ENCODE peak calls at places on chromosomes 16 and 17, in seven cellular contexts. One of them, this sample, is unnamed.

GRCh38 chr17:39740357-39741111 is 2.8 kb downstream of the GRB7 start:
- DNase-seq in heart left ventricle: no peak
- DNase-seq in CD8-positive, alpha-beta memory T cell: no peak
- DNase-seq in HAP-1: no peak
- DNase-seq in AG10803: peak
- DNase-seq in fibroblast of the aortic adventitia: peak
- DNase-seq in IMR-90: peak
- DNase-seq in this sample: no peak

GRCh38 chr16:87278191-87279093 is 38.8 kb downstream of the C16orf95 start:
- DNase-seq in CD8-positive, alpha-beta memory T cell: no peak
- DNase-seq in fibroblast of the aortic adventitia: peak
- DNase-seq in heart left ventricle: peak
- DNase-seq in HAP-1: peak
- DNase-seq in AG10803: peak
- DNase-seq in IMR-90: peak
- DNase-seq in this sample: peak

GRCh38 chr17:40086150-40087044 is 14.0 kb downstream of the NR1D1 start:
- DNase-seq in CD8-positive, alpha-beta memory T cell: no peak
- DNase-seq in IMR-90: no peak
- DNase-seq in HAP-1: peak
- DNase-seq in heart left ventricle: no peak
- DNase-seq in AG10803: no peak
- DNase-seq in fibroblast of the aortic adventitia: no peak
- DNase-seq in this sample: peak

GRCh38 chr17:72390675-72391501 is 270.1 kb downstream of the SOX9 start:
- DNase-seq in CD8-positive, alpha-beta memory T cell: no peak
- DNase-seq in fibroblast of the aortic adventitia: no peak
- DNase-seq in IMR-90: peak
- DNase-seq in heart left ventricle: no peak
- DNase-seq in HAP-1: no peak
- DNase-seq in AG10803: no peak
- DNase-seq in this sample: no peak

GRCh38 chr16:31664683-31665482 is 137.2 kb downstream of the AHSP start:
- DNase-seq in IMR-90: peak
- DNase-seq in fibroblast of the aortic adventitia: no peak
- DNase-seq in heart left ventricle: no peak
- DNase-seq in CD8-positive, alpha-beta memory T cell: no peak
- DNase-seq in AG10803: peak
- DNase-seq in HAP-1: no peak
- DNase-seq in this sample: no peak

GRCh38 chr17:78384479-78385175 is 6.2 kb downstream of the PGS1 start:
- DNase-seq in fibroblast of the aortic adventitia: no peak
- DNase-seq in AG10803: no peak
- DNase-seq in CD8-positive, alpha-beta memory T cell: no peak
- DNase-seq in IMR-90: no peak
- DNase-seq in heart left ventricle: no peak
- DNase-seq in HAP-1: no peak
- DNase-seq in this sample: no peak

GRCh38 chr17:55777471-55777971 is 26.7 kb downstream of the PCTP start:
- DNase-seq in CD8-positive, alpha-beta memory T cell: no peak
- DNase-seq in IMR-90: no peak
- DNase-seq in AG10803: no peak
- DNase-seq in fibroblast of the aortic adventitia: no peak
- DNase-seq in HAP-1: no peak
- DNase-seq in heart left ventricle: no peak
- DNase-seq in this sample: no peak

GRCh38 chr17:79700574-79700973 is 30.2 kb upstream of the ENPP7 start:
- DNase-seq in CD8-positive, alpha-beta memory T cell: no peak
- DNase-seq in AG10803: no peak
- DNase-seq in heart left ventricle: no peak
- DNase-seq in fibroblast of the aortic adventitia: no peak
- DNase-seq in HAP-1: no peak
- DNase-seq in IMR-90: no peak
- DNase-seq in this sample: no peak

GRCh38 chr17:50298018-50298417 is 23.8 kb downstream of the TMEM92 start:
- DNase-seq in fibroblast of the aortic adventitia: no peak
- DNase-seq in AG10803: no peak
- DNase-seq in CD8-positive, alpha-beta memory T cell: no peak
- DNase-seq in HAP-1: no peak
- DNase-seq in heart left ventricle: no peak
- DNase-seq in IMR-90: no peak
- DNase-seq in this sample: no peak

GRCh38 chr17:82791532-82791931 is 39.7 kb downstream of the TBCD start:
- DNase-seq in heart left ventricle: no peak
- DNase-seq in IMR-90: peak
- DNase-seq in fibroblast of the aortic adventitia: peak
- DNase-seq in CD8-positive, alpha-beta memory T cell: no peak
- DNase-seq in AG10803: peak
- DNase-seq in HAP-1: no peak
- DNase-seq in this sample: no peak

GRCh38 chr16:11836653-11837244 is 14.6 kb downstream of the RSL1D1 start:
- DNase-seq in fibroblast of the aortic adventitia: peak
- DNase-seq in CD8-positive, alpha-beta memory T cell: no peak
- DNase-seq in IMR-90: peak
- DNase-seq in heart left ventricle: no peak
- DNase-seq in AG10803: peak
- DNase-seq in HAP-1: no peak
- DNase-seq in this sample: no peak

GRCh38 chr17:29347831-29348281 is 42.3 kb upstream of the TAOK1 start:
- DNase-seq in CD8-positive, alpha-beta memory T cell: no peak
- DNase-seq in AG10803: peak
- DNase-seq in heart left ventricle: no peak
- DNase-seq in fibroblast of the aortic adventitia: peak
- DNase-seq in IMR-90: no peak
- DNase-seq in HAP-1: no peak
- DNase-seq in this sample: no peak

GRCh38 chr17:146983-147761 is 9.8 kb downstream of the SCGB1C2 start:
- DNase-seq in AG10803: no peak
- DNase-seq in HAP-1: no peak
- DNase-seq in heart left ventricle: no peak
- DNase-seq in IMR-90: no peak
- DNase-seq in CD8-positive, alpha-beta memory T cell: no peak
- DNase-seq in fibroblast of the aortic adventitia: no peak
- DNase-seq in this sample: peak

GRCh38 chr16:30533748-30534367 is 800 bp downstream of the ZNF747 start:
- DNase-seq in heart left ventricle: no peak
- DNase-seq in CD8-positive, alpha-beta memory T cell: no peak
- DNase-seq in IMR-90: no peak
- DNase-seq in fibroblast of the aortic adventitia: no peak
- DNase-seq in HAP-1: no peak
- DNase-seq in AG10803: peak
- DNase-seq in this sample: no peak

GRCh38 chr16:30532285-30533145 is 2.1 kb downstream of the ZNF747 start:
- DNase-seq in IMR-90: no peak
- DNase-seq in CD8-positive, alpha-beta memory T cell: no peak
- DNase-seq in heart left ventricle: no peak
- DNase-seq in fibroblast of the aortic adventitia: no peak
- DNase-seq in AG10803: no peak
- DNase-seq in HAP-1: no peak
- DNase-seq in this sample: no peak

GRCh38 chr16:30535106-30535776 is 583 bp upstream of the ZNF747 start:
- DNase-seq in fibroblast of the aortic adventitia: no peak
- DNase-seq in CD8-positive, alpha-beta memory T cell: no peak
- DNase-seq in HAP-1: peak
- DNase-seq in heart left ventricle: no peak
- DNase-seq in AG10803: no peak
- DNase-seq in IMR-90: no peak
- DNase-seq in this sample: no peak

GRCh38 chr16:30534368-30535105 is at the start of gene ZNF747:
- DNase-seq in IMR-90: peak
- DNase-seq in CD8-positive, alpha-beta memory T cell: peak
- DNase-seq in heart left ventricle: peak
- DNase-seq in AG10803: peak
- DNase-seq in HAP-1: peak
- DNase-seq in fibroblast of the aortic adventitia: peak
- DNase-seq in this sample: peak

GRCh38 chr16:30533146-30533522 is 1.5 kb downstream of the ZNF747 start:
- DNase-seq in AG10803: no peak
- DNase-seq in HAP-1: no peak
- DNase-seq in IMR-90: no peak
- DNase-seq in fibroblast of the aortic adventitia: no peak
- DNase-seq in CD8-positive, alpha-beta memory T cell: no peak
- DNase-seq in heart left ventricle: no peak
- DNase-seq in this sample: no peak
- H3K4me3 ChIP-seq in AG10803: no peak
- H3K4me3 ChIP-seq in HAP-1: peak
- H3K4me3 ChIP-seq in IMR-90: no peak
- H3K4me3 ChIP-seq in fibroblast of the aortic adventitia: no peak
- H3K4me3 ChIP-seq in CD8-positive, alpha-beta memory T cell: no peak
- H3K4me3 ChIP-seq in heart left ventricle: no peak
- H3K4me3 ChIP-seq in this sample: peak

DNA sequence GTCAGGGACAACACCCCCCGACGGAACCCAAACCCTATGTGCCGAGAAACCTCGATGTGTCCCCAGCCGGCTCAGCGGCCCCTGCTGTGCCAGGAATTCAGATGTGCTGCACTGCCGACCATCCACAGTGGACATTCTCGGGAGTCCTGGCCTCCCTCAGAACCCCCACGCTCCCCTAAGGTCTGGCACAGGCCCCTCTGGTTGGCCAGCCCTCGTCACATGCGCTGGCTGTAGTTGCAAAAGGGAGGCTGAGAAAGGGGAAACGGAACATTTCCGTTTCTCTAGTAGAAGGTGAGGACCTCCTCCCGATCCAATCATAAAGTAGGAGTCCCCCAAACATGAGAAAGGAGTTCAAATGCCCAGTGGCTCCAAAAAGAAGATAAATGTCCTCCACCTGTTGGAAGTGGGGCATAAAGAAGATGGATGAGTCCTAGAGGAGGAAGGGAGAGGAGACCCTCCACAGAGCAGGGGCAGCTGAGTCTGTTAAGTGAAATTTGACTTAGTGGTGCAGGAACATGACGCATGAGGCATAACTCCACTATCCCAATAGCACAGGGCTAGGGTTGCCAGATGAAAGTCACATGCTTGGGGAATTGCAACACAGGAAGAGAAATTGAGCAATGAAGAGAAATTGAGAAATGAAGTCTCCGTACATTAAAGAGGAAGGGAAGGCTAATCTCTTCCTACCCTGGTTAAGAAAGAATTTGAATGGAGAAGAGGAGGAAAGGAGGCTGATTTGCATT is 49.3 kb upstream of the WSB1 start:
- DNase-seq in fibroblast of the aortic adventitia: peak
- DNase-seq in AG10803: peak
- DNase-seq in CD8-positive, alpha-beta memory T cell: no peak
- DNase-seq in HAP-1: no peak
- DNase-seq in IMR-90: peak
- DNase-seq in heart left ventricle: peak
- DNase-seq in this sample: peak
- H3K4me3 ChIP-seq in fibroblast of the aortic adventitia: peak
- H3K4me3 ChIP-seq in AG10803: peak
- H3K4me3 ChIP-seq in CD8-positive, alpha-beta memory T cell: no peak
- H3K4me3 ChIP-seq in HAP-1: no peak
- H3K4me3 ChIP-seq in IMR-90: peak
- H3K4me3 ChIP-seq in heart left ventricle: peak
- H3K4me3 ChIP-seq in this sample: peak

GRCh38 chr16:2782583-2783351 is 4.6 kb downstream of the PRSS33 start:
- DNase-seq in IMR-90: no peak
- DNase-seq in AG10803: no peak
- DNase-seq in CD8-positive, alpha-beta memory T cell: no peak
- DNase-seq in fibroblast of the aortic adventitia: no peak
- DNase-seq in HAP-1: no peak
- DNase-seq in heart left ventricle: no peak
- DNase-seq in this sample: no peak

GRCh38 chr16:2786061-2786825 is 1.1 kb downstream of the PRSS33 start:
- DNase-seq in fibroblast of the aortic adventitia: no peak
- DNase-seq in AG10803: no peak
- DNase-seq in IMR-90: no peak
- DNase-seq in heart left ventricle: no peak
- DNase-seq in HAP-1: no peak
- DNase-seq in CD8-positive, alpha-beta memory T cell: no peak
- DNase-seq in this sample: peak

GRCh38 chr16:2785101-2785991 is 2.0 kb downstream of the PRSS33 start:
- DNase-seq in fibroblast of the aortic adventitia: no peak
- DNase-seq in CD8-positive, alpha-beta memory T cell: peak
- DNase-seq in heart left ventricle: peak
- DNase-seq in HAP-1: no peak
- DNase-seq in AG10803: no peak
- DNase-seq in IMR-90: no peak
- DNase-seq in this sample: peak

GRCh38 chr16:2783581-2784375 is 3.6 kb downstream of the PRSS33 start:
- DNase-seq in heart left ventricle: peak
- DNase-seq in HAP-1: no peak
- DNase-seq in CD8-positive, alpha-beta memory T cell: no peak
- DNase-seq in AG10803: no peak
- DNase-seq in IMR-90: no peak
- DNase-seq in fibroblast of the aortic adventitia: no peak
- DNase-seq in this sample: peak

DNA sequence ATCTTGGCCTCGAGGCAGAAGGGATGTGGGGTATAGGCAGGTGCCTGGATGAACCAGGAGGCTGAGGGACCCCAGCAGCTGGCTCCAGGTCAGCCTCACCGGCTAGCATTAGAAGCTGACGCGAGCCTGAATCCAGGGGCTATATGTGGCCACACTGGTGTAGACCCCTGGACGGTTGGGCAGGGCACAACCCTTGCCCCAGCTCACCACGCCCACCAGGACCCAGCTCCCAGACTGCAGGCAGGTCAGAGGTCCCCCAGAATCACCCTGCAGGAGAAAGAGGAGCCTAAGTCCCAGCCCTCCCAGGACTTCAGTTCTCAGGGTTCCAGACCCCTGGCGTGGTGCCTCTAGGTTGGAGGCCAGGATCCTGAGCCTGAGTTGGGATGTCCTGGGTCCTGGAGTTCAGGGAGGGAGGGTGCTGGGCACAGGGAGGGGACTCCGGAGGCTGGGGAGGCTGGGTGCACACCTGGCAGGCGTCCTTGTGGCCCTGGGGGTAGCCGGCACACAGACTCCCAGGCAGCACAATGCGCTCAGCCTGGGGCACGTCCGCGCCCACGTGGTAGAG is 2.7 kb downstream of the PRSS33 start:
- DNase-seq in heart left ventricle: peak
- DNase-seq in IMR-90: no peak
- DNase-seq in AG10803: no peak
- DNase-seq in HAP-1: no peak
- DNase-seq in fibroblast of the aortic adventitia: no peak
- DNase-seq in CD8-positive, alpha-beta memory T cell: no peak
- DNase-seq in this sample: peak
- H3K4me3 ChIP-seq in heart left ventricle: peak
- H3K4me3 ChIP-seq in IMR-90: no peak
- H3K4me3 ChIP-seq in AG10803: no peak
- H3K4me3 ChIP-seq in HAP-1: no peak
- H3K4me3 ChIP-seq in fibroblast of the aortic adventitia: no peak
- H3K4me3 ChIP-seq in CD8-positive, alpha-beta memory T cell: peak
- H3K4me3 ChIP-seq in this sample: peak

GRCh38 chr17:47205419-47205963 is 3.7 kb upstream of the MYL4 start:
- DNase-seq in heart left ventricle: peak
- DNase-seq in fibroblast of the aortic adventitia: peak
- DNase-seq in HAP-1: no peak
- DNase-seq in CD8-positive, alpha-beta memory T cell: peak
- DNase-seq in AG10803: peak
- DNase-seq in IMR-90: peak
- DNase-seq in this sample: peak
- H3K4me3 ChIP-seq in heart left ventricle: peak
- H3K4me3 ChIP-seq in fibroblast of the aortic adventitia: no peak
- H3K4me3 ChIP-seq in HAP-1: no peak
- H3K4me3 ChIP-seq in CD8-positive, alpha-beta memory T cell: peak
- H3K4me3 ChIP-seq in AG10803: peak
- H3K4me3 ChIP-seq in IMR-90: no peak
- H3K4me3 ChIP-seq in this sample: peak

DNA sequence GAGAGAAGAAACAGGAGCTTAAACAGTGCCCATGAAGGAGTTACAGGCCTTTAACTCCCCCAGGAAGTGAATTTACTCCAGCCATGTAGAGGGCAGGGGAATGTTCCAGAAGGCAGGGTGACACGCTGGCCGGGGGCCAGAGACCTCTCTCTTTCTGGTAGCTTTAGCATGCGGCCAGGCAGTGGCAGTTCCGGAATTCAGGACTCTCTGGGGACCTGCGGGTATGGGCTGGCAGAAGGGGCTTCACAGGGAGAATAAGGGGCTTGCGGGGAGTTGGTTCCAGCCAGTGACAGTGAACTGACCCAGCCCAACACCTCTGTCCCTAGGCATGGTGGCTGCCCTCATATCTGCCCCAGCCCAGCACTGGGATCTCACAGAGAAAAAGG is 40.0 kb downstream of the MYH3 start:
- DNase-seq in CD8-positive, alpha-beta memory T cell: no peak
- DNase-seq in IMR-90: no peak
- DNase-seq in AG10803: no peak
- DNase-seq in fibroblast of the aortic adventitia: no peak
- DNase-seq in heart left ventricle: no peak
- DNase-seq in HAP-1: no peak
- DNase-seq in this sample: no peak
- H3K4me3 ChIP-seq in CD8-positive, alpha-beta memory T cell: no peak
- H3K4me3 ChIP-seq in IMR-90: no peak
- H3K4me3 ChIP-seq in AG10803: no peak
- H3K4me3 ChIP-seq in fibroblast of the aortic adventitia: no peak
- H3K4me3 ChIP-seq in heart left ventricle: no peak
- H3K4me3 ChIP-seq in HAP-1: no peak
- H3K4me3 ChIP-seq in this sample: no peak

This sample was measured in lower lobe of right lung.